ENCODE peak calls at places on chromosomes 4 and X, in five cellular contexts. One of them, this sample, is unnamed.

GRCh38 chrX:67574696-67575095 is 30.9 kb downstream of the AR start:
- DNase-seq in esophagus squamous epithelium: no peak
- DNase-seq in fibroblast of lung: peak; percentile 40
- DNase-seq in transverse colon: no peak
- DNase-seq in upper lobe of right lung: no peak
- DNase-seq in this sample: no peak

GRCh38 chr4:181281451-181281850 is 961.8 kb upstream of the TENM3 start:
- DNase-seq in upper lobe of right lung: no peak
- DNase-seq in transverse colon: no peak
- DNase-seq in fibroblast of lung: no peak
- DNase-seq in esophagus squamous epithelium: no peak
- DNase-seq in this sample: no peak

GRCh38 chrX:42804524-42804923 is 26.6 kb upstream of the PPP1R2C start:
- DNase-seq in upper lobe of right lung: no peak
- DNase-seq in esophagus squamous epithelium: no peak
- DNase-seq in transverse colon: no peak
- DNase-seq in fibroblast of lung: no peak
- DNase-seq in this sample: no peak

GRCh38 chr4:3204021-3204431 is 44.9 kb upstream of the MSANTD1 start:
- DNase-seq in transverse colon: peak; percentile 41
- DNase-seq in fibroblast of lung: peak; percentile 64
- DNase-seq in upper lobe of right lung: no peak
- DNase-seq in esophagus squamous epithelium: no peak
- DNase-seq in this sample: no peak

GRCh38 chr4:86967798-86968197 is 33.0 kb downstream of the AFF1 start:
- DNase-seq in upper lobe of right lung: no peak
- DNase-seq in transverse colon: no peak
- DNase-seq in esophagus squamous epithelium: no peak
- DNase-seq in fibroblast of lung: peak; percentile 59
- DNase-seq in this sample: no peak

GRCh38 chr4:115187136-115187535 is 73.7 kb upstream of the NDST4 start:
- DNase-seq in fibroblast of lung: peak; percentile 25
- DNase-seq in esophagus squamous epithelium: no peak
- DNase-seq in upper lobe of right lung: no peak
- DNase-seq in transverse colon: no peak
- DNase-seq in this sample: no peak

GRCh38 chrX:65697915-65698796 is 30.7 kb downstream of the MSN start:
- DNase-seq in esophagus squamous epithelium: peak; percentile 28
- DNase-seq in upper lobe of right lung: peak; percentile 82
- DNase-seq in fibroblast of lung: peak; percentile 50
- DNase-seq in transverse colon: peak; percentile 66
- DNase-seq in this sample: no peak

GRCh38 chr4:88731359-88731758 is 33.7 kb upstream of the NAP1L5 start:
- DNase-seq in esophagus squamous epithelium: no peak
- DNase-seq in upper lobe of right lung: no peak
- DNase-seq in fibroblast of lung: no peak
- DNase-seq in transverse colon: no peak
- DNase-seq in this sample: no peak

GRCh38 chr4:169144061-169144600 is 126.6 kb downstream of the SH3RF1 start:
- DNase-seq in esophagus squamous epithelium: no peak
- DNase-seq in fibroblast of lung: no peak
- DNase-seq in transverse colon: no peak
- DNase-seq in upper lobe of right lung: no peak
- DNase-seq in this sample: no peak

GRCh38 chr4:100009490-100009889 is 59.4 kb upstream of the H2AZ1 start:
- DNase-seq in upper lobe of right lung: no peak
- DNase-seq in transverse colon: no peak
- DNase-seq in fibroblast of lung: peak; percentile 40
- DNase-seq in esophagus squamous epithelium: no peak
- DNase-seq in this sample: no peak

GRCh38 chr4:184408021-184408710 is 66.2 kb downstream of the IRF2 start:
- DNase-seq in esophagus squamous epithelium: no peak
- DNase-seq in upper lobe of right lung: no peak
- DNase-seq in transverse colon: no peak
- DNase-seq in fibroblast of lung: peak; percentile 94
- DNase-seq in this sample: no peak

GRCh38 chrX:34381241-34381640 is 249.1 kb upstream of the FAM47A start:
- DNase-seq in esophagus squamous epithelium: no peak
- DNase-seq in transverse colon: no peak
- DNase-seq in fibroblast of lung: no peak
- DNase-seq in upper lobe of right lung: no peak
- DNase-seq in this sample: no peak

GRCh38 chrX:7262551-7262950 is 114.6 kb upstream of the PUDP start:
- DNase-seq in fibroblast of lung: no peak
- DNase-seq in upper lobe of right lung: no peak
- DNase-seq in esophagus squamous epithelium: no peak
- DNase-seq in transverse colon: no peak
- DNase-seq in this sample: no peak

GRCh38 chr4:128461300-128462103 is 173.9 kb upstream of the PGRMC2 start:
- DNase-seq in fibroblast of lung: peak; percentile 92
- DNase-seq in transverse colon: no peak
- DNase-seq in upper lobe of right lung: no peak
- DNase-seq in esophagus squamous epithelium: no peak
- DNase-seq in this sample: peak; percentile 22

GRCh38 chr4:151204925-151205524 is 71.9 kb upstream of the PRSS48 start:
- DNase-seq in upper lobe of right lung: no peak
- DNase-seq in fibroblast of lung: no peak
- DNase-seq in esophagus squamous epithelium: no peak
- DNase-seq in transverse colon: no peak
- DNase-seq in this sample: no peak

GRCh38 chr4:164508836-164509235 is 245.1 kb upstream of the SMIM31 start:
- DNase-seq in esophagus squamous epithelium: no peak
- DNase-seq in fibroblast of lung: peak; percentile 4
- DNase-seq in transverse colon: no peak
- DNase-seq in upper lobe of right lung: no peak
- DNase-seq in this sample: no peak

GRCh38 chrX:154458954-154459829 is 1.1 kb downstream of the PLXNA3 start:
- DNase-seq in transverse colon: peak; percentile 53
- DNase-seq in esophagus squamous epithelium: no peak
- DNase-seq in upper lobe of right lung: no peak
- DNase-seq in fibroblast of lung: no peak
- DNase-seq in this sample: no peak

GRCh38 chr4:4714330-4714729 is 145.1 kb upstream of the MSX1 start:
- DNase-seq in esophagus squamous epithelium: no peak
- DNase-seq in fibroblast of lung: peak; percentile 61
- DNase-seq in upper lobe of right lung: no peak
- DNase-seq in transverse colon: no peak
- DNase-seq in this sample: no peak

GRCh38 chr4:146442801-146443200 is 78.9 kb downstream of the SLC10A7 start:
- DNase-seq in esophagus squamous epithelium: no peak
- DNase-seq in upper lobe of right lung: no peak
- DNase-seq in transverse colon: no peak
- DNase-seq in fibroblast of lung: peak; percentile 73
- DNase-seq in this sample: no peak

GRCh38 chr4:142354794-142355416 is 491.2 kb downstream of the INPP4B start:
- DNase-seq in upper lobe of right lung: no peak
- DNase-seq in fibroblast of lung: no peak
- DNase-seq in transverse colon: no peak
- DNase-seq in esophagus squamous epithelium: no peak
- DNase-seq in this sample: no peak

GRCh38 chrX:149497626-149498025 is 7.5 kb downstream of the IDS start:
- DNase-seq in esophagus squamous epithelium: no peak
- DNase-seq in transverse colon: no peak
- DNase-seq in fibroblast of lung: peak; percentile 69
- DNase-seq in upper lobe of right lung: no peak
- DNase-seq in this sample: no peak

GRCh38 chrX:120136128-120136527 is 20.4 kb upstream of the RHOXF1 start:
- DNase-seq in transverse colon: no peak
- DNase-seq in esophagus squamous epithelium: no peak
- DNase-seq in upper lobe of right lung: no peak
- DNase-seq in fibroblast of lung: no peak
- DNase-seq in this sample: no peak

GRCh38 chr4:8872402-8873291 is 1.0 kb upstream of the HMX1 start:
- DNase-seq in upper lobe of right lung: no peak
- DNase-seq in esophagus squamous epithelium: no peak
- DNase-seq in transverse colon: no peak
- DNase-seq in fibroblast of lung: no peak
- DNase-seq in this sample: no peak

GRCh38 chr4:94849901-94850300 is 92.1 kb downstream of the BMPR1B start:
- DNase-seq in fibroblast of lung: no peak
- DNase-seq in upper lobe of right lung: no peak
- DNase-seq in transverse colon: no peak
- DNase-seq in esophagus squamous epithelium: no peak
- DNase-seq in this sample: no peak

GRCh38 chrX:132488092-132488749 is 617 bp downstream of the MBNL3 start:
- DNase-seq in fibroblast of lung: peak; percentile 19
- DNase-seq in transverse colon: peak; percentile 33
- DNase-seq in esophagus squamous epithelium: no peak
- DNase-seq in upper lobe of right lung: no peak
- DNase-seq in this sample: no peak

GRCh38 chrX:69014200-69014599 is 151.1 kb downstream of the PJA1 start:
- DNase-seq in esophagus squamous epithelium: no peak
- DNase-seq in fibroblast of lung: peak; percentile 86
- DNase-seq in upper lobe of right lung: no peak
- DNase-seq in transverse colon: no peak
- DNase-seq in this sample: no peak

GRCh38 chr4:2929469-2929868 is 33.7 kb downstream of the NOP14 start:
- DNase-seq in esophagus squamous epithelium: no peak
- DNase-seq in transverse colon: no peak
- DNase-seq in upper lobe of right lung: peak; percentile 63
- DNase-seq in fibroblast of lung: no peak
- DNase-seq in this sample: no peak

GRCh38 chr4:113718252-113718651 is 43.3 kb downstream of the CAMK2D start:
- DNase-seq in fibroblast of lung: no peak
- DNase-seq in esophagus squamous epithelium: no peak
- DNase-seq in transverse colon: no peak
- DNase-seq in upper lobe of right lung: no peak
- DNase-seq in this sample: no peak

GRCh38 chrX:30627818-30628652 is 25.2 kb upstream of the GK start:
- DNase-seq in transverse colon: no peak
- DNase-seq in upper lobe of right lung: no peak
- DNase-seq in fibroblast of lung: no peak
- DNase-seq in esophagus squamous epithelium: no peak
- DNase-seq in this sample: no peak

GRCh38 chrX:332916-333610 is 14.5 kb upstream of the GTPBP6 start:
- DNase-seq in esophagus squamous epithelium: no peak
- DNase-seq in fibroblast of lung: no peak
- DNase-seq in transverse colon: no peak
- DNase-seq in upper lobe of right lung: peak; percentile 61
- DNase-seq in this sample: no peak

GRCh38 chr4:37893164-37893563 is 2.3 kb downstream of the TBC1D1 start:
- DNase-seq in esophagus squamous epithelium: no peak
- DNase-seq in upper lobe of right lung: no peak
- DNase-seq in transverse colon: no peak
- DNase-seq in fibroblast of lung: no peak
- DNase-seq in this sample: no peak
- H3K4me3 ChIP-seq in esophagus squamous epithelium: no peak overlapping the region
- H3K4me3 ChIP-seq in upper lobe of right lung: no peak overlapping the region
- H3K4me3 ChIP-seq in transverse colon: no peak overlapping the region
- H3K4me3 ChIP-seq in fibroblast of lung: no peak overlapping the region
- H3K4me3 ChIP-seq in this sample: no peak overlapping the region

GRCh38 chr4:26858035-26858918 is 2.4 kb upstream of the STIM2 start:
- DNase-seq in esophagus squamous epithelium: no peak
- DNase-seq in transverse colon: no peak
- DNase-seq in upper lobe of right lung: no peak
- DNase-seq in fibroblast of lung: no peak
- DNase-seq in this sample: no peak
- H3K4me1 ChIP-seq in esophagus squamous epithelium: peaks cover 43% of the 10 kb centered on the region
- H3K4me1 ChIP-seq in transverse colon: peaks cover 36% of the 10 kb centered on the region
- H3K4me1 ChIP-seq in upper lobe of right lung: peaks cover 27% of the 10 kb centered on the region
- H3K4me1 ChIP-seq in fibroblast of lung: peaks cover 12% of the 10 kb centered on the region
- H3K4me1 ChIP-seq in this sample: peaks cover 4% of the 10 kb centered on the region

GRCh38 chr4:41189076-41189475 is 25.3 kb downstream of the APBB2 start:
- DNase-seq in upper lobe of right lung: no peak
- DNase-seq in fibroblast of lung: peak; percentile 36
- DNase-seq in transverse colon: no peak
- DNase-seq in esophagus squamous epithelium: no peak
- DNase-seq in this sample: no peak
- H3K27ac ChIP-seq in upper lobe of right lung: no peak overlapping the region
- H3K27ac ChIP-seq in fibroblast of lung: no peak overlapping the region
- H3K27ac ChIP-seq in transverse colon: no peak overlapping the region
- H3K27ac ChIP-seq in esophagus squamous epithelium: no peak overlapping the region
- H3K27ac ChIP-seq in this sample: no peak overlapping the region

GRCh38 chrX:39327705-39328104 is 526.4 kb downstream of the MID1IP1 start:
- DNase-seq in upper lobe of right lung: no peak
- DNase-seq in fibroblast of lung: no peak
- DNase-seq in transverse colon: no peak
- DNase-seq in esophagus squamous epithelium: no peak
- DNase-seq in this sample: no peak
- H3K4me3 ChIP-seq in upper lobe of right lung: no peak overlapping the region
- H3K4me3 ChIP-seq in fibroblast of lung: no peak overlapping the region
- H3K4me3 ChIP-seq in transverse colon: no peak overlapping the region
- H3K4me3 ChIP-seq in esophagus squamous epithelium: no peak overlapping the region
- H3K4me3 ChIP-seq in this sample: no peak overlapping the region

DNA sequence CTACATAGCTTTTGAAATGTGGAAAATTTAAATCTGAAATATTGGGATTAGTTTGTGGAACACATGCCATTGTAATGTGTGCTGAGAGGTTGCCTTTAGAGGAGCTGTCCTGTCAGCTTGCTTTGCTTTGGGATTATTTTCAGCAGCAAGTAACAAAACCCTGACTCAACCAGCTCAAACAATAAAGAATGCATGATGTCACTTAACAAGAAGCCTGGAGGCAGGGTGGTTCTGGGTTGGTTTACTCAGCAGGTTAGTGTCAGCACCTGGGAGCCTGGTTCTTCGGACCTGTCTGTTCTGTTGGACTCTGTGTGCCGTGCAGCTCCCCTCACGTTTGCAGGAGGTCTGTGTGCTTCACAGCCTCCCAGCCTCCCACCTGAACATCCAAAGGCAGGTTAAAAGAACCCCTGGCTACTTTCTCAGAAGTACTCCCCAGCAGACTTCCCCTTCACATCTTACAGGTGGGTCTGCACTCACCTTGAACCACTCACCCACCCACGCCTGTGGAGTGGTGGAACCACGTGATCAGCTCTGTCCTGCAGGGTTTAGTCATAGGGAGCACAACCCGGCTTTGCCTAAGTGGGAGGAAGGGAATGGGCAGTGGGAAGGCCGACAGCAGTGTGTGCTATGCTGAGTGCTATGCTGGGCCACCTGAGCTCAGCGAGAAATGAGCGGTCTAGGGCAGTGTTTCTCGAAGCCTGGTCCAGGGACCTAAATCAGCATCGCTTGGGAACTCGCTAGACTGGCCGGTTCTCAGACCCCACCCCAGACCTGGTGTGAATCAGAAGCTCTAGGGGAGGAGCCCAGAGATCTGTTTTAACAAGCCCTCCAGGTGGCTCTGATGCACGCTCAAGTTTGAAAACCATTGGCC is 20.4 kb downstream of the TMEM131L start:
- DNase-seq in esophagus squamous epithelium: no peak
- DNase-seq in fibroblast of lung: peak; percentile 95
- DNase-seq in upper lobe of right lung: no peak
- DNase-seq in transverse colon: no peak
- DNase-seq in this sample: no peak
- H3K4me1 ChIP-seq in esophagus squamous epithelium: peaks cover 79% of the 10 kb centered on the region
- H3K4me1 ChIP-seq in fibroblast of lung: peaks cover 31% of the 10 kb centered on the region
- H3K4me1 ChIP-seq in upper lobe of right lung: peaks cover 37% of the 10 kb centered on the region
- H3K4me1 ChIP-seq in transverse colon: peaks cover 39% of the 10 kb centered on the region
- H3K4me1 ChIP-seq in this sample: peaks cover 12% of the 10 kb centered on the region

DNA sequence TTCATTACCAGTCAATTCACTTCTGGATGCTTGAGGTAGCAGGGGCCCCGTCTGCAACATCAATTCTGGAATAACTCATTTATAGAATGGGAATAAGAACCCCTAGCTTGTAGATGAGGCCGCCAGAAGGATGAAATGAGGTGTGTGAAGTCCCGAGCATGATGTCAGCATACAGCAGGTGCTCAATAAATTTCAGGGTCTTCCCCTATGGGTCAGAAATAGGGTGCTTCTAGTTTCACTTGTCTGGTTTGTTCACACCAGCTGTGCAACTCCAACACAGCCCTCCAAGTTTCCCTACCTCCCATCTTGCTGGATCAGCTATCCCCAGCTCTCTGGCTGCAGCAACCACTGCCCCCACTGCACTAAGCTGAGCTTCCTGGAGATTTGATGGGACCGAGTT is 13.5 kb downstream of the SLC2A9 start:
- DNase-seq in upper lobe of right lung: no peak
- DNase-seq in esophagus squamous epithelium: no peak
- DNase-seq in transverse colon: no peak
- DNase-seq in fibroblast of lung: no peak
- DNase-seq in this sample: no peak
- H3K27ac ChIP-seq in upper lobe of right lung: peak overlapping the region; percentile 88
- H3K27ac ChIP-seq in esophagus squamous epithelium: peak overlapping the region; percentile 89
- H3K27ac ChIP-seq in transverse colon: peak overlapping the region; percentile 82
- H3K27ac ChIP-seq in fibroblast of lung: no peak overlapping the region
- H3K27ac ChIP-seq in this sample: no peak overlapping the region

This sample was measured in ovary.